ENCODE peak calls at places on chromosomes 4 and X, in six cellular contexts. Y, I, C, S, N and T are unnamed samples.

GRCh38 chrX:121975666-121976065 is 928.3 kb downstream of the GLUD2 start:
- DNase-seq in Y (no peak), N (no peak), C (peak), S (no peak), I (peak), T (no peak)

GRCh38 chrX:13248867-13249521 is 70.9 kb downstream of the ATXN3L start:
- DNase-seq in N (no peak), S (no peak), Y (no peak), I (no peak), C (peak), T (no peak)

GRCh38 chrX:15947648-15948317 is 93.2 kb upstream of the AP1S2 start:
- DNase-seq in S (no peak), C (peak), I (peak), N (no peak), Y (peak), T (no peak)

GRCh38 chr4:61532324-61532723 is 332.2 kb downstream of the ADGRL3 start:
- DNase-seq in Y (peak), I (no peak), S (no peak), C (no peak), N (no peak), T (no peak)

GRCh38 chr4:176001171-176002006 is 64.3 kb upstream of the WDR17 start:
- DNase-seq in Y (no peak), N (no peak), S (no peak), I (no peak), C (peak), T (peak)

GRCh38 chr4:90328558-90328957 is 201.4 kb downstream of the CCSER1 start:
- DNase-seq in S (no peak), N (no peak), C (peak), I (no peak), Y (peak), T (no peak)

GRCh38 chrX:54808109-54808604 is 612 bp downstream of the MAGED2 start:
- DNase-seq in I (no peak), N (peak), C (peak), Y (no peak), S (no peak), T (peak)

GRCh38 chrX:13742397-13743176 is 8.0 kb downstream of the OFD1 start:
- DNase-seq in S (no peak), Y (no peak), I (no peak), N (no peak), C (no peak), T (no peak)

GRCh38 chrX:86910602-86911311 is 606.8 kb upstream of the KLHL4 start:
- DNase-seq in C (no peak), Y (no peak), S (no peak), I (no peak), N (no peak), T (no peak)

DNA sequence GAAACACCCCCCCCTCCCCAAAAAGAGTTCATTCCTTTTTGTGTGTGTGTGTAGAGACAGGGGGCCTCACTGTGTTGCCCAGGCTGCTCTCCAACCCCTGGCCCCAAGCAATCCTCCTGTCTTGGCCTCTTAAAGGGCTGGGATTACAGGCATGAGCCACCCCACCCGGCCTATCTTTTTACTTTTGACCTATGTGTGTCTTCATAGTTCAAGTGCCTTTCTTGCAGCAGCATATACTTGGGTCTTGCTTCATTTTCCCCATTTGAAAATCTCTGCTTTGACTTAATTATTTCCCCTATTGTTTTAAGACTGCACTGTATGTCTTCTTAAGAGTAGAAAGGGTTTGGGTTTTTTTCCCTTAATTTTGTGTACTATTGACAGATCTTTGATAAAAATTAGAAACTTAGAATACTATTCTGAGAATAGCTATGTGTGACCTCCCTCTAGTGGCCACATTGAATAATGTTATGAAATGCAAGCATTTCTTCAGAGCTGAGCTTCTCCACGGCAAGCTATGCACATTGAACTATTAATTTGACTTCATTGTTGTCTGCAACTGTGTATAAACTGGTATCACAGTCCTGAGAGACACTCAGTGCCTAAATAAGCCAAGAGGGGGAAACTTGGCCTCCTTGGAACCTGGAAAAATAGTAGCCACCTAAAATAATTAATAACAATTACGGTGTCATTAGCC is 8.7 kb upstream of the SLC25A4 start:
- DNase-seq in S (no peak), C (peak), Y (peak), N (no peak), I (peak), T (no peak)
- TF ChIP-seq CTCF in S (peak), C (peak), Y (peak), N (peak), I (peak), T (peak)

GRCh38 chrX:64205735-64206491 is 405 bp upstream of the AMER1 start:
- DNase-seq in Y (peak), N (peak), S (peak), I (peak), C (peak), T (peak)
- TF ChIP-seq CTCF in Y (no peak), N (no peak), S (no peak), I (no peak), C (no peak), T (peak)

GRCh38 chrX:133215747-133216146 is 2.4 kb downstream of the TFDP3 start:
- DNase-seq in S (no peak), C (peak), I (no peak), Y (peak), N (no peak), T (no peak)
- TF ChIP-seq CTCF in S (no peak), C (peak), I (no peak), Y (peak), N (no peak), T (peak)

GRCh38 chr4:153364061-153364460 is 19.6 kb downstream of the MND1 start:
- DNase-seq in C (no peak), S (no peak), Y (no peak), I (no peak), N (no peak), T (no peak)
- TF ChIP-seq CTCF in C (no peak), S (no peak), Y (no peak), I (no peak), N (no peak), T (no peak)

GRCh38 chr4:154415313-154415712 is 76.3 kb downstream of the DCHS2 start:
- DNase-seq in C (no peak), I (no peak), S (no peak), Y (no peak), N (no peak), T (no peak)

GRCh38 chr4:154414796-154415195 is 76.8 kb downstream of the DCHS2 start:
- DNase-seq in Y (no peak), C (no peak), S (no peak), I (no peak), N (no peak), T (no peak)

GRCh38 chr4:154421618-154422017 is 70.0 kb downstream of the DCHS2 start:
- DNase-seq in C (no peak), S (no peak), N (no peak), Y (no peak), I (no peak), T (no peak)

GRCh38 chr4:154417358-154417673 is 74.3 kb downstream of the DCHS2 start:
- DNase-seq in C (no peak), S (no peak), Y (no peak), I (no peak), N (no peak), T (no peak)

GRCh38 chr4:154416183-154416543 is 75.4 kb downstream of the DCHS2 start:
- DNase-seq in S (no peak), N (no peak), I (no peak), Y (no peak), C (no peak), T (no peak)
- TF ChIP-seq CTCF in S (no peak), N (no peak), I (no peak), Y (no peak), C (no peak), T (peak)

DNA sequence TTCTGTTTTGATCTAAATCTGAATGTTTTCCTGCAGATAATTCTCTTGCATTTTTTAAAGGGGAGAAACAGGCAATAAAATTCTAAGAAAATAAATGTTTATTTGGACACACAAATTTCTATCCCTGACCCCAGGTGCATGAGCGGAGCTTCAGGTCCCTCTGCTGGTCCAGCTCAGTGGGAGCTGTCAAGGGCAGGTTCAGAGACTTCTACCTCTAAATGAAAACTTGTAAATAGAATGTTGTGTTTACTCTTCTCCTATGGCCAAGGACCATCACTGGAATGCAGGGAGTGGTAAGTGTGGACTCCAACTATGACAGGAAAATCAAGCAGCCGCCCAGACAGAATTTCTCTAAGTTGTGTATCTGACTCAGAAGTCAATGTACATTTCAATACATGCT is 148.6 kb upstream of the TTC29 start:
- DNase-seq in I (no peak), C (no peak), Y (no peak), S (no peak), N (no peak), T (no peak)
- TF ChIP-seq CTCF in I (peak), C (no peak), Y (no peak), S (no peak), N (no peak), T (peak)

GRCh38 chr4:139281212-139281611 is 1.2 kb upstream of the MGARP start:
- DNase-seq in S (no peak), C (peak), I (no peak), Y (no peak), N (no peak), T (no peak)
- TF ChIP-seq CTCF in S (no peak), C (peak), I (peak), Y (peak), N (no peak), T (peak)

GRCh38 chr4:167129146-167129545 is 105.1 kb downstream of the SPOCK3 start:
- DNase-seq in I (no peak), C (no peak), N (no peak), Y (no peak), S (no peak), T (no peak)
- TF ChIP-seq CTCF in I (no peak), C (no peak), N (no peak), Y (no peak), S (no peak), T (no peak)